ENCODE peak calls at places on chromosomes 2 and 18, in four cellular contexts. P is T-helper 1 cell; C is SK-N-SH; D is activated naive CD8-positive, alpha-beta T cell treated with anti-CD3 and anti-CD28 coated beads, Interleukin-2, amount 50 U/mL, for 24 hours. Y is an unnamed sample.

GRCh38 chr18:70181015-70181414 is 24.5 kb downstream of the RTTN start:
- DNase-seq in P (no peak), C (no peak), D (no peak), Y (no peak)

GRCh38 chr2:172090044-172090946 is 5.0 kb downstream of the DLX1 start:
- DNase-seq in P (no peak), C (peak; percentile 41), D (no peak), Y (no peak)

GRCh38 chr2:184555352-184555751 is 43.0 kb upstream of the ZNF804A start:
- DNase-seq in P (no peak), C (no peak), D (no peak), Y (no peak)

GRCh38 chr2:99754215-99754614 is 264.4 kb upstream of the REV1 start:
- DNase-seq in P (no peak), C (no peak), D (no peak), Y (no peak)

GRCh38 chr18:312415-312814 is 44.6 kb upstream of the THOC1 start:
- DNase-seq in P (no peak), C (no peak), D (no peak), Y (no peak)

GRCh38 chr2:134603966-134604365 is 114.8 kb downstream of the TMEM163 start:
- DNase-seq in P (no peak), C (no peak), D (no peak), Y (no peak)

GRCh38 chr18:66687635-66688034 is 83.7 kb upstream of the CDH19 start:
- DNase-seq in P (no peak), C (no peak), D (no peak), Y (no peak)

GRCh38 chr2:2750867-2751714 is 420.0 kb upstream of the MYT1L start:
- DNase-seq in P (no peak), C (no peak), D (no peak), Y (no peak)

GRCh38 chr2:191246820-191247380 is 1.7 kb downstream of the MYO1B start:
- DNase-seq in P (no peak), C (peak; percentile 11), D (no peak), Y (no peak)

GRCh38 chr2:191041418-191042161 is 27.6 kb upstream of the STAT1 start:
- DNase-seq in P (no peak), C (no peak), D (no peak), Y (no peak)

GRCh38 chr2:62014102-62014501 is 108.6 kb downstream of the COMMD1 start:
- DNase-seq in P (no peak), C (peak; percentile 34), D (no peak), Y (no peak)

GRCh38 chr2:224357098-224357901 is 44.6 kb downstream of the FAM124B start:
- DNase-seq in P (peak; percentile 12), C (peak; percentile 68), D (peak; percentile 56), Y (peak; percentile 76)

GRCh38 chr18:9570255-9570654 is 44.1 kb downstream of the PPP4R1 start:
- DNase-seq in P (no peak), C (no peak), D (no peak), Y (no peak)

GRCh38 chr2:39160982-39161381 is 40.1 kb upstream of the SOS1 start:
- DNase-seq in P (no peak), C (no peak), D (no peak), Y (no peak)

GRCh38 chr18:67514901-67515540 is 1.5 kb downstream of the DSEL start:
- DNase-seq in P (no peak), C (no peak), D (no peak), Y (no peak)

GRCh38 chr2:191152841-191153240 is 2.0 kb upstream of the STAT4 start:
- DNase-seq in P (no peak), C (no peak), D (no peak), Y (peak; percentile 32)

GRCh38 chr18:22285299-22286140 is 116.1 kb downstream of the GATA6 start:
- DNase-seq in P (no peak), C (no peak), D (no peak), Y (no peak)

GRCh38 chr2:44981714-44982108 is 27.5 kb downstream of the SIX2 start:
- DNase-seq in P (peak; percentile 38), C (peak; percentile 87), D (peak; percentile 75), Y (peak; percentile 78)

GRCh38 chr2:212659441-212659840 is 120.8 kb upstream of the ERBB4 start:
- DNase-seq in P (no peak), C (no peak), D (no peak), Y (no peak)

GRCh38 chr2:54595999-54596903 is 127.2 kb upstream of the EML6 start:
- DNase-seq in P (no peak), C (no peak), D (no peak), Y (no peak)

GRCh38 chr2:2812117-2812516 is 481.0 kb upstream of the MYT1L start:
- DNase-seq in P (no peak), C (no peak), D (no peak), Y (no peak)